ENCODE peak calls at places on chromosome 12, in four cellular contexts. H is H9, N is A549, S is GM23338. E is an unnamed sample.

GRCh38 chr12:113980537-113981337 is 14.6 kb upstream of the RBM19 start:
- DNase-seq in H (peak; percentile 72), N (peak; percentile 36), S (peak; percentile 88), E (peak; percentile 47)

GRCh38 chr12:2129076-2129475 is 76.3 kb downstream of the CACNA1C start:
- DNase-seq in H (no peak), N (no peak), S (no peak), E (no peak)

GRCh38 chr12:115577401-115577800 is 700.1 kb downstream of the MED13L start:
- DNase-seq in H (no peak), N (no peak), S (no peak), E (no peak)

GRCh38 chr12:40152783-40153383 is 47.0 kb upstream of the SLC2A13 start:
- DNase-seq in H (no peak), N (no peak), S (peak; percentile 65), E (peak; percentile 38)

GRCh38 chr12:119715268-119715620 is 47.3 kb downstream of the PRKAB1 start:
- DNase-seq in H (no peak), N (no peak), S (no peak), E (no peak)

GRCh38 chr12:65461017-65461416 is 182.5 kb downstream of the MSRB3 start:
- DNase-seq in H (no peak), N (no peak), S (no peak), E (no peak)

GRCh38 chr12:15788266-15789214 is 648 bp downstream of the EPS8 start:
- DNase-seq in H (peak; percentile 69), N (peak; percentile 47), S (peak; percentile 70), E (peak; percentile 42)

GRCh38 chr12:69154585-69155363 is 84.6 kb upstream of the CPSF6 start:
- DNase-seq in H (peak; percentile 73), N (peak; percentile 62), S (peak; percentile 91), E (peak; percentile 51)

GRCh38 chr12:92242917-92243316 is 97.3 kb upstream of the BTG1 start:
- DNase-seq in H (no peak), N (no peak), S (no peak), E (no peak)

GRCh38 chr12:116091579-116091978 is 185.9 kb downstream of the MED13L start:
- DNase-seq in H (no peak), N (no peak), S (no peak), E (no peak)

GRCh38 chr12:69254046-69254445 is 14.7 kb downstream of the CPSF6 start:
- DNase-seq in H (no peak), N (peak; percentile 13), S (peak; percentile 79), E (no peak)

GRCh38 chr12:75891072-75891471 is 140.5 kb downstream of the PHLDA1 start:
- DNase-seq in H (no peak), N (no peak), S (no peak), E (peak; percentile 10)

GRCh38 chr12:75892779-75893408 is 138.7 kb downstream of the PHLDA1 start:
- DNase-seq in H (no peak), N (no peak), S (no peak), E (no peak)

GRCh38 chr12:75890141-75890540 is 141.4 kb downstream of the PHLDA1 start:
- DNase-seq in H (no peak), N (no peak), S (no peak), E (no peak)

GRCh38 chr12:75889214-75889613 is 142.4 kb downstream of the PHLDA1 start:
- DNase-seq in H (peak; percentile 52), N (no peak), S (peak; percentile 56), E (no peak)

DNA sequence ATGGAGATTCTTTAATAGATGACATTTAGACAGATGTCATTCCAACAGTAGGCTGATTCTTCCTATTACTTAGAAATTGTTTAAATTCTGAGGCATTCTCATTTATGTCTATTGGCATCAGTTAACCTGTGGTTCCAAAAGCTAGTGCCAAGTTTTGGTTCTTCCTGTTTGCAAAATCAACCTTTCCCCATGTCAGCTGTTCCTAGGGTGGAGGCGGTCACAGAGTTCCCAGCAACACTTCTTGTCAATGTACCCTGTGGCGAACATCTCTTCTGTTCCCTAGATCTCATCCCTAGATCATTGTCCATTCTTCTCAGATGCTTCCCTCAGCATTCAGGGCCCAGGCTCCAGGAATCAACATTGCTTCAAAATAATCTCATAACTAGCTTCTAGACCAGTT is 140.9 kb downstream of the PHLDA1 start:
- DNase-seq in H (no peak), N (no peak), S (no peak), E (peak; percentile 9)
- H3K27ac ChIP-seq in H (no peak overlapping the region), N (peak overlapping the region; percentile 61), S (no peak overlapping the region), E (no peak overlapping the region)

DNA sequence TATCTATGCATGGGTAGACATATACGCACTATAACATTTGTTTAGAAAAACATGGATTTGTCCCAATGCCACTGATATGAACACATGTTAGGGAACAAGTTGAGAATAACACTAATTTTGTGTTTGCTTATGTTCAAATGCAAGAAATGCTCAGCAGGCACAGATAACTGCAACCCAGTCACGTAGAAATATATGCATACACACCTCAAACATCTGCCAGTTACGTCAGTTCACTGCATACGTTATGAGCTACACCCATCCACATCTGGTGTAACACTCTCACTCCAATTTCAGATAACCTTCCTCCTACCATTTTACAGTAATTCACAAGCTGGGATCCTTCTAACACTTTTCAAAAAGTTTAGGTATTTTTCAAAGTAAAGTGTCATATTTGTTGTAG is 10.7 kb downstream of the PAWR start:
- DNase-seq in H (no peak), N (no peak), S (no peak), E (no peak)
- H3K4me1 ChIP-seq in H (peaks cover 8% of the 10 kb centered on the region), N (peaks cover 82% of the 10 kb centered on the region), S (peaks cover 59% of the 10 kb centered on the region), E (peaks cover 8% of the 10 kb centered on the region)

GRCh38 chr12:108572166-108572790 is 9.9 kb downstream of the ISCU start:
- DNase-seq in H (no peak), N (no peak), S (no peak), E (no peak)

GRCh38 chr12:108571604-108572165 is 9.3 kb downstream of the ISCU start:
- DNase-seq in H (no peak), N (no peak), S (no peak), E (no peak)

GRCh38 chr12:108575199-108575912 is 13.0 kb downstream of the ISCU start:
- DNase-seq in H (no peak), N (no peak), S (no peak), E (no peak)

GRCh38 chr12:108570743-108571603 is 8.6 kb downstream of the ISCU start:
- DNase-seq in H (no peak), N (no peak), S (peak; percentile 57), E (no peak)

GRCh38 chr12:108573310-108573709 is 10.9 kb downstream of the ISCU start:
- DNase-seq in H (no peak), N (no peak), S (no peak), E (no peak)
- H3K27ac ChIP-seq in H (no peak overlapping the region), N (no peak overlapping the region), S (no peak overlapping the region), E (no peak overlapping the region)

DNA sequence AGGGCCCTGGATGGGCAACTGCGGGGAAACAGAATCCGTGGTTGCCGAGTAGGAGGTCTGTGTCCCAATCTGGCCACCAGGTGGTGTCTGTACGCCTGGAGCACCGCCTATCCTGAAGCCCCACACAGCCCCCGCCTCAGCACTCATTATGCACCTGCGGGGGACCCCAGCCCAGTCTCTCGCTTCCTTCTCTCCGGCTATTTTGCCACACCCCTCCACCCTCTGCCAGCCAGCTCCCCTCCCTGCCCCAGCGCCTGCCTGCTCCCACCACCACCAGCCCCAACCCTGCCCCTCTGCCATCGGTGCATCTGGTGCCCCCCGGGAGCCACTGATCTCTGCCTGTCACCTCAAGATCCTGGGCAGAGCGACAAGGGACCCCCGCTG is 2.2 kb upstream of the NXPH4 start:
- DNase-seq in H (peak; percentile 91), N (peak; percentile 91), S (peak; percentile 93), E (peak; percentile 53)
- H3K4me1 ChIP-seq in H (peaks cover 8% of the 10 kb centered on the region), N (peaks cover 31% of the 10 kb centered on the region), S (peaks cover 28% of the 10 kb centered on the region), E (peaks cover 20% of the 10 kb centered on the region)

DNA sequence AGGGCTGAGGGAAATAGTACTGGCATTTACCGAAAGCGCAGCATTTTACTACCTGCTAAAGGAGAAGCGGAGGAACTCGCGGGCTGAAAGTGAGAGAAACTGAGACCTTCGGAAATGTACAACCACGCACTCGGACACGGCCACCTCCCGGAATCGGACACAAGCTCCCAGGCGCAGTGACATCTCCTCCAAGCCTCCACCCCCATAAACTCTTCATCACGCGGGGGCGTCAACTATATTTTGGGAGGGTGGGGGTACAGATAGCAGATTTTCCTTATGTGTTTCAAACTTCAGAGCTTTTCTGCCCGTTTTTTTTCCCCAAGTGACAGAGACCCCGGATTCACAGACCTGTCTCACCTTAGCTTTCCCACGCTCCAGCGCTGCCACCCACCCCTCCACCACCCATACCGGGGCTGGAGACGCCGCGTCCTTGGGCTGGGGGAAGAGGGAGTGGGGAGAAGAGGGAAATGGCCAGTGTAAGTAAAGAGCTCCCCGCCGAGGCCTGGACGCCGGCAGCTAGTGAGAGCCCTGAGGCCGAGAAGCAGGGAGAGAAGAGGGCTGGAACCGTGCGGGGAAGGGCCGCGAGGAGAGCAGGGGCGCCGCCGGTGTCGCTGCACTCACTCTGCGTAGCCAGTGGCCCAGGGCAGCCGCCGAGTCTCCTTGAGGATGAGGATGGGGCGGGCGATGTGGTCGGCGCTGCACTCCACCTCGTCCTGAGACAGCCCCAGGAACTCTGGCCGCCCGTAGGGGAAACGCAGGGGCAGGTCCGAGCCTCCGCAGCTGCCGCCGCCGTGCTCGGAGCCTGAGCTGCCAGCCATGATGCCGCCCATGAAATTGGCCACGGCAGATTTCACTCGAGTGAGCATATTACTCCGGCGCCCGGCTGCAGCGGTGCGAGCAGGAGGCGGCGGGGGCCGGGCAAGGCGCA is 815 bp downstream of the PPM1H start:
- DNase-seq in H (peak; percentile 67), N (peak; percentile 48), S (peak; percentile 68), E (peak; percentile 19)
- H3K27ac ChIP-seq in H (no peak overlapping the region), N (peak overlapping the region; percentile 95), S (no peak overlapping the region), E (peak overlapping the region; percentile 81)

DNA sequence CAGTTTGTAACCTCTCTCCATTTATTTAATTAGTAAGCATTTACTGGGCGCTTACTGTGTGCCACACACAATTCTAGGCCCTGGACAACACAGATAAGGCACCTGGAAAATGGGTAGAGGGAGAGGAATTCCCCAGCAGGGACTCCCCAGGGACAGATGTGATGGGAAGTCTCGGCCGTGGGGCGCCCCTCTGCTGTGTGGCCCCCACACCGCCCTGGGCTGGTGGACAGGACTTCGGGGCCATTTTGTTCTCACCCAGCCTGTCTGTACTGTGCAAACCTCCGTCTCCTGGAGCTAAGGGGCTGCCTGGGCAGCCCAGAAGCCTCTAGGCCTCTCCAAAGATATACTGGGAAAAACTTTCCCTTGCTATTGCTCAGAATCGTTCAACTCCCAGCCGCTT is 64.3 kb upstream of the NCOR2 start:
- DNase-seq in H (no peak), N (no peak), S (no peak), E (no peak)
- H3K4me1 ChIP-seq in H (peaks cover 2% of the 10 kb centered on the region), N (peaks cover 46% of the 10 kb centered on the region), S (peaks cover 12% of the 10 kb centered on the region), E (no peaks in the 10 kb centered on the region)

DNA sequence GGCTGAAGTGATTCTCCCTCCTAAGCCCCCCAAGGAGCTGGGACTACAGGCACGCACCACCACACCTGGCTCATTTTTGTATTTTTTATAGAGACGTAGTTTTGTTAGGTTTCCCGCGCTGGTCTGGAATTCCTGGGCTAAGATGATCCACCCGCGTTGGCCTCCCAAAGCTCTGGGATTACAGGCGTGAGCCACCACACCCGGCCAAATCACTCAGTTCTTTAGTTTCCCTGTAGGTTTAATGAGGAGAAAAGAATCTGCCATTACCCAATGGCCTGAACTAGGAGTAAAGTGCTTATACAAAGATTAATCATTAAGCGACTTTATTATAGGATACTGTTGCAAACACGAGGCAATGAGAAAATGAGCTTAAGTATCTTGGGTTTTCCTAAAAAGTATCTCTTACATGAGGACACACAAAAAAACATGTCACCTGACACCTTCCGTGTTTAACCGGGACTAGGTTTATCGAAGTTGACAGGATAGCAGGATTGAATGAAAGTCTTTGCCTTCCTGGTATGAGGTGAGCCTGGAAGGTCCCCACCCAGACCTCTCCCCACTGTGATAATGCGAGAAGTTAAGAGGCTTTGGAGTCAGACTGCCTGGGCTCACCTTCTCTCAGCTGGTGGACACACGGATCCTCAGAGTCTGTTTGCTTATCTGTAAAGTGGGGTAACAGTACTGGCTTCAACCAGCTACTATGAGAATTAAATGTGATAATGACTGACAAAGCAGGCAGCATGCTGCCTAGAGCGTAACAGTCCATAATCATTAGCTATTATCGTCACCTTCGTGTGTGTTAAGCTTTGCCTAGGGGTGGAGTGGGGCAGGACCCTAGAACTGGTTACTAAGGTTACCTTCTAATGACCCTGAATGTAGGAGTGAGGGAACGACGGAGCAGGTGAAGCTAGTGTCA is 133.6 kb upstream of the KRAS start:
- DNase-seq in H (no peak), N (no peak), S (peak; percentile 10), E (no peak)
- H3K27ac ChIP-seq in H (no peak overlapping the region), N (peak overlapping the region; percentile 98), S (no peak overlapping the region), E (no peak overlapping the region)

E was measured in prostate gland.